ENCODE peak calls at places on chromosome 2, in nine cellular contexts. M is tibial nerve, O is breast epithelium, L is stomach, Q is IMR-90, H is adrenal gland, J is Peyer's patch, A is thyroid gland, U is A549. I is an unnamed sample.

GRCh38 chr2:131105950-131106801 is 1.0 kb downstream of the PLEKHB2 start:
- DNase-seq in M (no peak), O (peak; percentile 57), L (peak; percentile 42), Q (peak; percentile 53), H (peak; percentile 51), J (peak; percentile 46), A (peak; percentile 63), U (peak; percentile 13), I (peak; percentile 84)

GRCh38 chr2:5692561-5693287 is 540 bp downstream of the SOX11 start:
- DNase-seq in M (no peak), O (no peak), L (no peak), Q (peak; percentile 44), H (no peak), J (no peak), A (no peak), U (no peak), I (peak; percentile 69)

GRCh38 chr2:63058149-63058741 is 7.6 kb downstream of the OTX1 start:
- DNase-seq in M (no peak), O (no peak), L (no peak), Q (peak; percentile 12), H (no peak), J (no peak), A (no peak), U (no peak), I (no peak)

GRCh38 chr2:140539506-140539905 is 1591.3 kb downstream of the LRP1B start:
- DNase-seq in M (no peak), O (no peak), L (no peak), Q (no peak), H (no peak), J (no peak), A (no peak), U (no peak), I (no peak)

GRCh38 chr2:89833116-89833779 is 1141.8 kb downstream of the RPIA start:
- DNase-seq in M (no peak), O (no peak), L (no peak), Q (peak; percentile 46), H (no peak), J (no peak), A (no peak), U (no peak), I (no peak)

GRCh38 chr2:122993592-122993991 is 1031.5 kb upstream of the CNTNAP5 start:
- DNase-seq in M (no peak), O (no peak), L (no peak), Q (no peak), H (no peak), J (no peak), A (no peak), U (no peak), I (no peak)

GRCh38 chr2:43372386-43373081 is 146.1 kb upstream of the ZFP36L2 start:
- DNase-seq in M (no peak), O (no peak), L (no peak), Q (no peak), H (no peak), J (no peak), A (no peak), U (no peak), I (no peak)

GRCh38 chr2:37376421-37377186 is 32.2 kb downstream of the QPCT start:
- DNase-seq in M (peak; percentile 17), O (no peak), L (no peak), Q (peak; percentile 94), H (peak; percentile 82), J (peak; percentile 36), A (no peak), U (no peak), I (no peak)

GRCh38 chr2:85905187-85905666 is 16.4 kb upstream of the ST3GAL5 start:
- DNase-seq in M (no peak), O (no peak), L (no peak), Q (peak; percentile 30), H (no peak), J (no peak), A (peak; percentile 78), U (no peak), I (no peak)

GRCh38 chr2:137229834-137230233 is 464.5 kb downstream of the THSD7B start:
- DNase-seq in M (no peak), O (no peak), L (no peak), Q (no peak), H (no peak), J (no peak), A (no peak), U (no peak), I (no peak)

GRCh38 chr2:96412307-96413066 is 76.9 kb downstream of the NCAPH start:
- DNase-seq in M (no peak), O (no peak), L (no peak), Q (no peak), H (no peak), J (no peak), A (no peak), U (no peak), I (no peak)

GRCh38 chr2:236119476-236119875 is 48.7 kb downstream of the GBX2 start:
- DNase-seq in M (no peak), O (no peak), L (no peak), Q (no peak), H (no peak), J (no peak), A (no peak), U (no peak), I (no peak)

GRCh38 chr2:4354678-4355077 is 651.3 kb downstream of the DCDC2C start:
- DNase-seq in M (no peak), O (no peak), L (no peak), Q (no peak), H (no peak), J (no peak), A (peak; percentile 32), U (no peak), I (no peak)

GRCh38 chr2:165469417-165469816 is at the start of gene CSRNP3:
- DNase-seq in M (peak; percentile 19), O (peak; percentile 51), L (peak; percentile 65), Q (peak; percentile 70), H (peak; percentile 75), J (no peak), A (peak; percentile 78), U (peak; percentile 4), I (no peak)

GRCh38 chr2:132760405-132760804 is 90.4 kb upstream of the LYPD1 start:
- DNase-seq in M (no peak), O (no peak), L (no peak), Q (no peak), H (no peak), J (no peak), A (no peak), U (no peak), I (no peak)

GRCh38 chr2:233915133-233915532 is 2.0 kb upstream of the TRPM8 start:
- DNase-seq in M (no peak), O (no peak), L (no peak), Q (peak; percentile 3), H (no peak), J (no peak), A (no peak), U (peak; percentile 45), I (no peak)

GRCh38 chr2:127674241-127675209 is 805 bp downstream of the LIMS2 start:
- DNase-seq in M (no peak), O (peak; percentile 54), L (peak; percentile 25), Q (no peak), H (peak; percentile 12), J (no peak), A (no peak), U (peak; percentile 41), I (peak; percentile 80)

GRCh38 chr2:64699712-64700111 is 46.0 kb upstream of the SERTAD2 start:
- DNase-seq in M (no peak), O (no peak), L (no peak), Q (no peak), H (no peak), J (peak; percentile 36), A (no peak), U (no peak), I (no peak)

GRCh38 chr2:25684577-25684976 is 11.2 kb upstream of the DTNB start:
- DNase-seq in M (no peak), O (no peak), L (no peak), Q (no peak), H (no peak), J (no peak), A (no peak), U (no peak), I (peak; percentile 21)

DNA sequence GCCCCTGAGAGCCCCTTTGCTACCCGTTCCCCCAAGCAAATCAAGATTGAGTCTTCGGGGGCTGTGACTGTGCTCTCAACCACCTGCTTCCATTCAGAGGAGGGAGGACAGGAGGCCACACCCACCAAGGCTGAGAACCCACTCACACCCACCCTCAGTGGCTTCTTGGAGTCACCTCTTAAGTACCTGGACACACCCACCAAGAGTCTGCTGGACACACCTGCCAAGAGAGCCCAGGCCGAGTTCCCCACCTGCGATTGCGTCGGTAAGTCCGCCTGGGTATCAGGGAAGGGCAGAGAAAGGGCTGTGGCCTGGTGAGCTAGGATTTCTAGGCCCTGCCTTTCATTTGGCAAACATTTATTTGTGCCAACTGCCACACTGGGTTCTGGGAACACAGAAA is 63.4 kb downstream of the TET3 start:
- DNase-seq in M (no peak), O (no peak), L (peak; percentile 40), Q (no peak), H (no peak), J (no peak), A (no peak), U (no peak), I (no peak)
- H3K4me1 ChIP-seq in M (no peaks in the 10 kb centered on the region), O (no peaks in the 10 kb centered on the region), L (peaks cover 10% of the 10 kb centered on the region), Q (no peaks in the 10 kb centered on the region), H (no peaks in the 10 kb centered on the region), J (no peaks in the 10 kb centered on the region), A (no peaks in the 10 kb centered on the region), U (no peaks in the 10 kb centered on the region), I (peaks cover 4% of the 10 kb centered on the region)

GRCh38 chr2:95274291-95275150 is at the start of gene PROM2:
- DNase-seq in M (no peak), O (peak; percentile 92), L (peak; percentile 92), Q (no peak), H (no peak), J (no peak), A (peak; percentile 96), U (no peak), I (peak; percentile 62)
- TF ChIP-seq POLR2A in M (no peak), O (no peak), L (no peak), Q (no peak), H (no peak), J (peak; percentile 56), A (peak; percentile 35), U (no peak), I (no peak)

DNA sequence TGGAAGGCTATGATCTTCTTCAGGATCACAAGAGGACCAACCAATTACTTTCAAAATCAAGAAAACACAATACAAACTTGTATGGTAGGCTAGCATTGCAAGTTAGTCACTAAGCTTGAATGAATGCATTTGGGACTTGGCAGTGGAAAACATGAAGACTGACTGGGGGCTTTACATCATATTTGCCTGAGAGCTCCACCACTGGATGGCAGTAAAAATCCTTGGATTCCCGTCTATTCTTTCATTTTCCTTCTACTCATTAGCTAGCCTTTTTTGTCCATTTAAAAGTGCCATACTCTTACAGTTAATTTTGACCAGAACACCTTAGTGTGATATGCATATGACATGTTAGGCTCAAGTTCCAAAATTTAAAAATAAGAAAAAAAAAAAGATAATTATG is 63.5 kb upstream of the RASGRP3 start:
- DNase-seq in M (no peak), O (no peak), L (no peak), Q (peak; percentile 76), H (no peak), J (no peak), A (no peak), U (peak; percentile 55), I (no peak)
- TF ChIP-seq CTCF in M (peak; percentile 52), O (no peak), L (no peak), Q (peak; percentile 58), H (no peak), J (no peak), A (no peak), U (peak; percentile 75), I (peak; percentile 52)

GRCh38 chr2:231674587-231675334 is 33.6 kb upstream of the PTMA start:
- DNase-seq in M (peak; percentile 61), O (peak; percentile 74), L (peak; percentile 68), Q (peak; percentile 43), H (peak; percentile 72), J (peak; percentile 80), A (peak; percentile 76), U (no peak), I (peak; percentile 92)
- H3K4me1 ChIP-seq in M (peaks cover 32% of the 10 kb centered on the region), O (peaks cover 10% of the 10 kb centered on the region), L (peaks cover 65% of the 10 kb centered on the region), Q (peaks cover 18% of the 10 kb centered on the region), H (peaks cover 16% of the 10 kb centered on the region), J (peaks cover 30% of the 10 kb centered on the region), A (peaks cover 32% of the 10 kb centered on the region), U (peaks cover 43% of the 10 kb centered on the region), I (peaks cover 80% of the 10 kb centered on the region)

I was measured in spleen.